ENCODE peak calls at places on chromosomes 4 and X, in four cellular contexts. T is dorsolateral prefrontal cortex; N is GM03348; R is stimulated activated CD8-positive, alpha-beta memory T cell treated with anti-CD3 and anti-CD28 coated beads, Interleukin-7, amount 100 ng/mL, for 4 hours. L is an unnamed sample.

GRCh38 chr4:34921391-34921790 is 1322.9 kb downstream of the ARAP2 start:
- DNase-seq in T (no peak), N (no peak), R (no peak), L (no peak)

GRCh38 chr4:119238068-119238722 is 25.7 kb downstream of the USP53 start:
- DNase-seq in T (no peak), N (no peak), R (no peak), L (peak; percentile 8)

GRCh38 chrX:104806346-104806745 is 240.3 kb downstream of the IL1RAPL2 start:
- DNase-seq in T (no peak), N (no peak), R (no peak), L (no peak)

GRCh38 chrX:75603833-75604232 is 81.0 kb upstream of the ZDHHC15 start:
- DNase-seq in T (no peak), N (peak; percentile 20), R (no peak), L (no peak)

GRCh38 chr4:109079177-109079576 is 223.3 kb downstream of the COL25A1 start:
- DNase-seq in T (no peak), N (peak; percentile 16), R (no peak), L (no peak)

GRCh38 chr4:10063544-10064300 is 42.4 kb upstream of the SLC2A9 start:
- DNase-seq in T (peak; percentile 57), N (peak; percentile 86), R (no peak), L (no peak)

GRCh38 chr4:118783887-118784286 is 52.0 kb downstream of the SEC24D start:
- DNase-seq in T (no peak), N (no peak), R (no peak), L (no peak)

GRCh38 chrX:24870143-24870542 is 145.6 kb downstream of the ARX start:
- DNase-seq in T (no peak), N (no peak), R (no peak), L (no peak)

GRCh38 chr4:145618210-145618911 is 824 bp upstream of the MMAA start:
- DNase-seq in T (no peak), N (peak; percentile 29), R (peak; percentile 17), L (peak; percentile 32)

GRCh38 chrX:120504569-120504968 is 35.5 kb upstream of the LAMP2 start:
- DNase-seq in T (no peak), N (no peak), R (no peak), L (no peak)

GRCh38 chr4:186227221-186227620 is at the start of gene KLKB1:
- DNase-seq in T (no peak), N (no peak), R (no peak), L (no peak)

GRCh38 chr4:183798921-183799307 is 106.2 kb upstream of the STOX2 start:
- DNase-seq in T (no peak), N (no peak), R (no peak), L (no peak)

GRCh38 chr4:128942547-128942946 is 133.0 kb downstream of the JADE1 start:
- DNase-seq in T (no peak), N (no peak), R (no peak), L (no peak)

GRCh38 chr4:137312257-137312656 is 220.0 kb downstream of the PCDH18 start:
- DNase-seq in T (no peak), N (peak; percentile 9), R (no peak), L (no peak)

GRCh38 chr4:61200991-61201526 is 933 bp downstream of the ADGRL3 start:
- DNase-seq in T (peak; percentile 21), N (peak; percentile 37), R (no peak), L (no peak)

GRCh38 chrX:7068939-7069367 is 78.6 kb upstream of the STS start:
- DNase-seq in T (no peak), N (no peak), R (peak; percentile 8), L (peak; percentile 27)

GRCh38 chrX:134886201-134886600 is 104.6 kb upstream of the SMIM10 start:
- DNase-seq in T (no peak), N (no peak), R (no peak), L (no peak)

GRCh38 chr4:147682755-147683154 is 1.2 kb downstream of the PRMT9 start:
- DNase-seq in T (no peak), N (no peak), R (no peak), L (no peak)

GRCh38 chr4:39051454-39051853 is 10.6 kb upstream of the KLHL5 start:
- DNase-seq in T (no peak), N (no peak), R (no peak), L (no peak)

GRCh38 chr4:53706422-53707032 is 115.2 kb upstream of the LNX1 start:
- DNase-seq in T (no peak), N (peak; percentile 66), R (no peak), L (no peak)

GRCh38 chr4:88818650-88819470 is 121.2 kb upstream of the NAP1L5 start:
- DNase-seq in T (peak; percentile 30), N (peak; percentile 28), R (no peak), L (peak; percentile 22)

GRCh38 chrX:69137371-69137881 is 27.8 kb downstream of the PJA1 start:
- DNase-seq in T (no peak), N (peak; percentile 71), R (no peak), L (no peak)

GRCh38 chr4:162163892-162164759 is at the start of gene FSTL5:
- DNase-seq in T (peak; percentile 79), N (peak; percentile 9), R (peak; percentile 1), L (peak; percentile 52)

GRCh38 chr4:173333658-173334084 is 487 bp downstream of the HMGB2 start:
- DNase-seq in T (peak; percentile 56), N (peak; percentile 60), R (peak; percentile 36), L (peak; percentile 52)

GRCh38 chrX:22429704-22430103 is 157.0 kb downstream of the CBLL2 start:
- DNase-seq in T (no peak), N (no peak), R (no peak), L (no peak)

GRCh38 chrX:108397627-108398392 is 40.4 kb downstream of the COL4A6 start:
- DNase-seq in T (no peak), N (peak; percentile 1), R (no peak), L (no peak)

GRCh38 chrX:42519666-42520231 is 258.2 kb downstream of the PPP1R2C start:
- DNase-seq in T (no peak), N (peak; percentile 36), R (no peak), L (no peak)

GRCh38 chr4:8688041-8688907 is 95.7 kb downstream of the CPZ start:
- DNase-seq in T (no peak), N (peak; percentile 47), R (no peak), L (peak; percentile 29)

GRCh38 chr4:71184195-71184781 is 154.5 kb upstream of the SLC4A4 start:
- DNase-seq in T (peak; percentile 35), N (peak; percentile 56), R (no peak), L (peak; percentile 39)

GRCh38 chrX:112211459-112211858 is 128.9 kb upstream of the TRPC5 start:
- DNase-seq in T (no peak), N (peak; percentile 31), R (no peak), L (no peak)

GRCh38 chrX:56802921-56803848 is 74.1 kb downstream of the NBDY start:
- DNase-seq in T (peak; percentile 88), N (peak; percentile 61), R (peak; percentile 54), L (peak; percentile 36)

GRCh38 chrX:49287665-49288064 is 15.8 kb upstream of the GAGE10 start:
- DNase-seq in T (no peak), N (no peak), R (no peak), L (no peak)

GRCh38 chr4:87806520-87806919 is 7.2 kb downstream of the IBSP start:
- DNase-seq in T (no peak), N (peak; percentile 26), R (no peak), L (no peak)

GRCh38 chr4:110196206-110196870 is 2.1 kb downstream of the ELOVL6 start:
- DNase-seq in T (peak; percentile 71), N (peak; percentile 64), R (peak; percentile 30), L (peak; percentile 65)

GRCh38 chr4:108172780-108173598 is 4.3 kb upstream of the LEF1 start:
- DNase-seq in T (no peak), N (peak; percentile 51), R (peak; percentile 62), L (peak; percentile 78)

GRCh38 chrX:48472851-48473717 is 2.9 kb upstream of the FTSJ1 start:
- DNase-seq in T (no peak), N (no peak), R (no peak), L (no peak)

GRCh38 chr4:74376888-74377483 is 12.0 kb downstream of the EREG start:
- DNase-seq in T (no peak), N (peak; percentile 71), R (no peak), L (no peak)

GRCh38 chrX:1686642-1687041 is 71.8 kb downstream of the ASMT start:
- DNase-seq in T (no peak), N (peak; percentile 20), R (no peak), L (no peak)

GRCh38 chr4:38290360-38290759 is 330.2 kb downstream of the PTTG2 start:
- DNase-seq in T (no peak), N (peak; percentile 12), R (no peak), L (no peak)

GRCh38 chrX:153582896-153583295 is 16.0 kb downstream of the CCNQ start:
- DNase-seq in T (no peak), N (no peak), R (peak; percentile 46), L (peak; percentile 66)

L was measured in stimulated activated naive CD8-positive, alpha-beta T cell treated with anti-CD3 and anti-CD28 coated beads, Interleukin-15, Interleukin-2, amounts not matched to agents 100 U/mL and 50 U/mL, for 24 hours.